ENCODE peak calls at places on chromosomes 3 and 15, in six cellular contexts. C, F, U, S, Q and I are unnamed samples.

GRCh38 chr3:125602752-125603649 is 7.7 kb upstream of the OSBPL11 start:
- DNase-seq in C (no peak), F (no peak), U (no peak), S (peak), Q (no peak), I (no peak)

GRCh38 chr3:151787626-151788025 is 26.3 kb upstream of the AADAC start:
- DNase-seq in C (no peak), F (no peak), U (no peak), S (no peak), Q (no peak), I (no peak)

GRCh38 chr15:87871130-87871737 is 385.3 kb downstream of the NTRK3 start:
- DNase-seq in C (no peak), F (no peak), U (no peak), S (no peak), Q (no peak), I (no peak)

GRCh38 chr15:45314960-45315359 is 62.9 kb downstream of the SLC28A2 start:
- DNase-seq in C (peak), F (no peak), U (no peak), S (no peak), Q (no peak), I (peak)

GRCh38 chr3:102180291-102180931 is 254.4 kb upstream of the ZPLD1 start:
- DNase-seq in C (no peak), F (no peak), U (no peak), S (no peak), Q (no peak), I (no peak)

GRCh38 chr3:13144163-13145023 is 71.2 kb upstream of the IQSEC1 start:
- DNase-seq in C (no peak), F (no peak), U (no peak), S (no peak), Q (peak), I (peak)

GRCh38 chr3:171184372-171184771 is 157.9 kb upstream of the SLC2A2 start:
- DNase-seq in C (no peak), F (no peak), U (no peak), S (no peak), Q (no peak), I (no peak)

GRCh38 chr3:42875325-42876151 is at the start of gene CYP8B1:
- DNase-seq in C (no peak), F (no peak), U (no peak), S (no peak), Q (no peak), I (no peak)

GRCh38 chr3:192467230-192468186 is 259.8 kb downstream of the FGF12 start:
- DNase-seq in C (peak), F (no peak), U (no peak), S (peak), Q (no peak), I (peak)

GRCh38 chr3:179037361-179037760 is 34.2 kb downstream of the ZMAT3 start:
- DNase-seq in C (no peak), F (no peak), U (peak), S (no peak), Q (no peak), I (peak)
- TF ChIP-seq POLR2AphosphoS5 in C (no peak), F (no peak), U (no peak), S (no peak), Q (no peak), I (no peak)

GRCh38 chr3:172281884-172282283 is 166.4 kb downstream of the GHSR start:
- DNase-seq in C (no peak), F (no peak), U (no peak), S (no peak), Q (no peak), I (no peak)
- TF ChIP-seq POLR2AphosphoS5 in C (no peak), F (no peak), U (no peak), S (no peak), Q (no peak), I (no peak)

GRCh38 chr15:82047493-82048446 is 2.0 kb upstream of the MEX3B start:
- DNase-seq in C (no peak), F (no peak), U (no peak), S (no peak), Q (no peak), I (no peak)
- TF ChIP-seq POLR2AphosphoS5 in C (no peak), F (no peak), U (no peak), S (no peak), Q (no peak), I (no peak)

GRCh38 chr3:134294302-134294925 is 43.8 kb upstream of the RYK start:
- DNase-seq in C (no peak), F (no peak), U (no peak), S (no peak), Q (no peak), I (no peak)

GRCh38 chr3:134287512-134287911 is 36.9 kb upstream of the RYK start:
- DNase-seq in C (no peak), F (no peak), U (no peak), S (no peak), Q (no peak), I (no peak)

GRCh38 chr3:134295930-134296329 is 45.3 kb upstream of the RYK start:
- DNase-seq in C (no peak), F (no peak), U (no peak), S (no peak), Q (no peak), I (no peak)

DNA sequence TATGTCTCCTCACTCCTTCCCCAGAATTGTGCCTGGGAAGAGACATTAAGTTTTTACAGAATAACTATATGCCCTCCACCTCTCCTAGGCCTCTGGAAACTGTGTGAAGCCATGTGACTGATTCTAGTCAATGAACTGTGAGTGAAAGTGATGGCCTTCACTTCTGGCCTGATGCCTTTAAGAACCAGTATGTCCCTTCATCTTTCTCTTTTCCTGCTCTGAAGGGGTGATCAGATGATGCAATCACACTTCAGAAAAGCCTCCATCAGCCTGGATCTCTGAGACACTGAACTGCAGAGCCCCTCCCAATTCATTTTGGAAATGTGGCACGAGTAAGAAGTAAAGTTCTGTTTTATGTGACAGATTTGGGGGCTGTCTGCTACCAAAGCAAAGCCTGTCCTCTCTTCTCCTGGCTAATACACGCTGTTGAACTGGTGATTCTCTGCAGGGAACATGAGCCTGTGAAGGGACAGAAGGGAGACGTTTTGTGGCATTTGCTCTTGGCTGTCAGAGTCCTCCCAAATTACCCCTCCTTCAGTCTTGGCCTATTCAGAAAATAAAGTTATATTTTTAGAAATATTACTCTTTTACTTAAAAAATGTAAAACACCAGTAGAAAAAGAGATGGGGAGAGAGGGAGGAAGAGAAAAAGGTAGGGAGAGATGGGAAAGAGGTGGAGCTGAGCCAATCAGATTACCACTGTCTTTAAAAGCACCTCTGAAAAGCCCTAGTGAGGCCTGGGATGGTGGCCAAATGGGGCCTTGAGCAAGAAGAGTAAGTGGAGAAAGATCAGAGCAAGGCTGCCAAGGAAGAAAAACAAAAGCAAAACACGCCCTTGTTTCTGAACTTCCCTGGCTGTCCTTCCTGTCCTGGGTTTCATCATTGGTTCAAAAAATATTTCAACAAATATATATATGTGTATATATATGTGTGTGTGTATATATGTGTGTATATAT is 40.9 kb upstream of the RYK start:
- DNase-seq in C (no peak), F (no peak), U (peak), S (no peak), Q (peak), I (peak)
- TF ChIP-seq POLR2AphosphoS5 in C (no peak), F (peak), U (peak), S (no peak), Q (no peak), I (no peak)

DNA sequence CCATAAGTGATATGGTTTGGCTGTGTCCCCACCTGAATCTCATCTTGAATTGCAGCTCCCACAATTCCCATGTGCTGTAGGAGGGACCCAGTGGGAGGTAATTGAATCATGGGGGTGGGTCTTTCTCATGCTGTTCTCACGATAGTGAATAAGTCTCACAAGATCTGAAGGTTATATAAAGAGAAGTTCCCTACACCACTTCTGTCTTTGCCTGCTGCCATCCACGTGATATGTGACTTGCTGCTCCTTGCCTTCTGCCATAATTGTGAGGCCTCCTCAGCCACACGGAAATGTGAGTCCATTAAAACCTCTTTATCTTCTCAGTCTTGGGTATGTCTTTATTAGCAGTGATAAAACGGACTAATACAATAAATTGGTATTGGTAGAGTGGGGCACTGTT is 75.0 kb upstream of the CADPS start:
- DNase-seq in C (no peak), F (no peak), U (no peak), S (no peak), Q (no peak), I (no peak)
- TF ChIP-seq POLR2AphosphoS5 in C (no peak), F (no peak), U (no peak), S (no peak), Q (no peak), I (no peak)

GRCh38 chr3:123611077-123611476 is 26.2 kb upstream of the HACD2 start:
- DNase-seq in C (no peak), F (no peak), U (no peak), S (no peak), Q (no peak), I (no peak)

GRCh38 chr3:123606527-123606926 is 21.7 kb upstream of the HACD2 start:
- DNase-seq in C (no peak), F (no peak), U (no peak), S (no peak), Q (no peak), I (no peak)

GRCh38 chr3:123610331-123610730 is 25.5 kb upstream of the HACD2 start:
- DNase-seq in C (no peak), F (no peak), U (no peak), S (no peak), Q (no peak), I (no peak)

GRCh38 chr3:123608263-123608937 is 23.5 kb upstream of the HACD2 start:
- DNase-seq in C (no peak), F (no peak), U (no peak), S (no peak), Q (no peak), I (no peak)

DNA sequence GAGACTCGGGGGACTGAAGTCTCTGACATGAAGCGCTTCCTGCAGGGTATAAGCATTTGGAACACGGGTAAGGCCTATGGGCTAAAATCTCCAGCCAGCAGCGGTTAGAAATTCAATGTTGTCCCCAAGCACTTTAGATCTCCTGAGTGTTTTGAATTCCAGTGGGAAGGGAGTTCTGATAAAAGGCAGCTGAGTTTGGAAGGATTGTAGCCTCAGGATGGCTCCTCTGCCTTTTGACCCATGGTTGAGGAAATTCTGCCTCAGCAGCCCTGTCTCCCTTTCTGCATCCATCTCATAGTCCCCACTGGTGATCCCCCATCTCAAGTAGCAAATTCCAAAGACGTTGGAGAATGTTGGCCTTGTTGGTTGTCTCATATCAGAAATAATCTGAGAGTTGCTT is 24.2 kb upstream of the HACD2 start:
- DNase-seq in C (no peak), F (no peak), U (no peak), S (no peak), Q (no peak), I (no peak)
- TF ChIP-seq POLR2AphosphoS5 in C (no peak), F (no peak), U (no peak), S (no peak), Q (no peak), I (no peak)

GRCh38 chr3:129564981-129565644 is 22.1 kb downstream of the H1-8 start:
- DNase-seq in C (no peak), F (no peak), U (no peak), S (no peak), Q (no peak), I (no peak)
- TF ChIP-seq POLR2AphosphoS5 in C (no peak), F (no peak), U (no peak), S (no peak), Q (no peak), I (no peak)

GRCh38 chr3:11717768-11718581 is 74.3 kb upstream of the VGLL4 start:
- DNase-seq in C (no peak), F (no peak), U (no peak), S (no peak), Q (no peak), I (no peak)

GRCh38 chr3:11721114-11721440 is 77.4 kb upstream of the VGLL4 start:
- DNase-seq in C (no peak), F (no peak), U (no peak), S (no peak), Q (no peak), I (no peak)

GRCh38 chr3:11718582-11719405 is 75.1 kb upstream of the VGLL4 start:
- DNase-seq in C (no peak), F (no peak), U (peak), S (peak), Q (peak), I (peak)

GRCh38 chr3:11719406-11720219 is 75.9 kb upstream of the VGLL4 start:
- DNase-seq in C (peak), F (no peak), U (peak), S (peak), Q (peak), I (peak)

DNA sequence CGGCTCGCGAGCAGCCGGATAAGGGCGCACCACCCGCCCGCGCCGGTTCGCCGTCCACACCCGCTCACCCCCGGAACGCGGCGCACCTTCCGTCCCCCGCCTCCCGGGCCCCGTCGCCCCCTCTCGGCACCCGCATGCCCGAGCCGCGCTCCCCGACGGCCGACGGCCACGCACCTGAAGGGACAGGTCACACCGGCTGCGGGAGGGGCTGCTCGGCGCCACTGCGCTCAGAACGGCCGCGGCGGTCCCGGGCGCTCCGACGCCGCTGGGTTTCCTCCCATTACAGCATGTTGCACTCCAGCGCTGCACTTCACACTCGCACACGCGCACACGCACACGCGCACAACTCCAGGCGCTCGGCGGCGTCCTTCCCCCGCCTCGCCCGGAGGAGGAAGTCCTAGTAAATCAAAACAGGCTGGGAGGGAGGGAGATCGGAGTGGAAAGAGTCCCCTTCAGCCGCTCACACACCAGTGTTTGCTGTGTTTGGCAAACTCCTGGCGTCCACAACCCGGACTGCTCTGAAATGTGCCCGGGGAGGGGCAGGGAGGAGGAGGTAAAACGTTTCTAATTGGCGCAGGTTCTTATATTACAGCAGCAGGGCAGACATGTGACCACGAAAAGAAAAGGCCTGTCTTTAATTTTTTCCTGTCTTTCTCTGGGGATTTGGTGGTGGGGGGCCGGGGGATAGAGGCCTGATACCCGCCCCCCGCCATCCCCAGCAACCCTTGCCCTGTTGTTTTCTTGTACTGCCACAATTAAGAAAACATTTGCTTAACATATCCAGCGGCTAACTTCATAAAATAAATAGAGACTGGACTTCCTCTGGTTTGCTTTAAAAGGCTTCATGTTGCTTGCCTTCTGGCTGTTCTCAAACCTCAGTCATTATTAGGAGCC is 76.8 kb upstream of the VGLL4 start:
- DNase-seq in C (peak), F (no peak), U (peak), S (peak), Q (peak), I (peak)
- TF ChIP-seq POLR2AphosphoS5 in C (no peak), F (peak), U (peak), S (peak), Q (no peak), I (peak)